ENCODE peak calls at places on chromosomes 12 and 14, in seven cellular contexts. U is stomach; M is GM23248; B is endodermal cell; D is CD8-positive, alpha-beta T cell; I is body of pancreas; N is upper lobe of right lung. R is an unnamed sample. For H3K4me1, the result is how much of the 10 kb centered on the place peaks cover.

GRCh38 chr12:91774471-91774921 is 371.1 kb downstream of the BTG1 start:
- DNase-seq in B (no peak), N (no peak), M (peak), D (no peak), I (peak), U (no peak), R (peak)

GRCh38 chr14:95993768-95994592 is 45.2 kb upstream of the C14orf132 start:
- DNase-seq in U (no peak), D (peak), B (peak), M (peak), N (no peak), I (peak), R (no peak)

GRCh38 chr12:55610598-55610997 is 26.1 kb upstream of the OR10P1 start:
- DNase-seq in M (no peak), N (no peak), B (no peak), U (no peak), D (no peak), I (no peak), R (no peak)

GRCh38 chr12:49619286-49619685 is 4.1 kb upstream of the PRPF40B start:
- DNase-seq in U (no peak), I (no peak), M (peak), N (no peak), B (no peak), D (no peak), R (peak)

GRCh38 chr12:12807970-12808702 is 5.0 kb upstream of the DDX47 start:
- DNase-seq in I (no peak), M (peak), N (no peak), U (peak), D (peak), B (no peak), R (no peak)

GRCh38 chr12:54608786-54609185 is 20.3 kb upstream of the PPP1R1A start:
- DNase-seq in N (no peak), U (no peak), M (no peak), B (no peak), I (no peak), D (no peak), R (no peak)

GRCh38 chr12:8661751-8662150 is 875 bp downstream of the MFAP5 start:
- DNase-seq in M (no peak), B (no peak), I (no peak), U (no peak), D (no peak), N (no peak), R (no peak)

GRCh38 chr14:91858536-91859275 is 8.6 kb downstream of the TC2N start:
- DNase-seq in M (peak), N (no peak), D (no peak), I (no peak), B (peak), U (no peak), R (peak)

DNA sequence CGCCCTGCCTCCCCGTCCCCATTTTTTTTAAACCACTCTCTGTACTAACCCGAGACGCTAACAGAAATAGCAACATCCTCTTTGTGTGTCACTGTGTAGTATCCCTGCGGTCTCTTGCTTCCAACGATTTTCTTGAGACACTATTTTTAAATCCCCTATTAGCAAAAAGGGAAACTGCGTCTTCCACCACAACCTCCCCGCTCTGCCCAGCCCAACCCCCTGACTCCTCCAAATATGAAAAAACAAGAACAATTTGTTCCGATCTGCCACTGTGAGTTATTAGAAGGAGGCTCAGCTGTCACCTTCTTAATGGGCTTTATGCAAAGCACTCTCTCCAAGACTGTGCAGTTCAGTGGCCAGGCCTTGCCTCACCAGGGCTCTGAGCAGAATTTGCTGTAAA is 76.3 kb downstream of the MAP1LC3B2 start:
- DNase-seq in U (no peak), D (no peak), I (no peak), N (no peak), M (no peak), B (no peak), R (no peak)
- H3K4me1 ChIP-seq in U (under half), D (under half), I (half or more), N (under half), M (under half), B (under half), R (under half)

DNA sequence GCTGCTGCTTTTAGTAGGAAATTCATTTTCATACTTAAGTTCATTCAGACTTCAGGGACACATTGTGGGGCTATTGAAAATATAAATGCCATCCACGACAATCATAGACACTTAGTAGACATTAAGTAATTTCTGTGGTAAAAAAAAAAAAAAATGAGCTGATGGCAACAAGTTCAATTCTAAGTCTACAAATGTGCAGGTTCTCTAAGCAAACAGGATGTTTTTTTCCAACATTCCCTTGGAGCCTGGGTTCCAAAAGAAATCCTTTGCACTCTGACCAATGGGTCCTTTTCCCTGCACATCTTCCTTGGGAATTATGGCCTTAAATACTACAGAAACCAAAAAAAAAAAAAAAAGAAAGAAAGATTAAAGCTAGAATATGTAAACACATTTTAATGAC is 175.6 kb upstream of the HIF1A start:
- DNase-seq in B (no peak), I (no peak), M (no peak), U (no peak), D (no peak), N (no peak), R (no peak)
- H3K4me1 ChIP-seq in B (under half), I (half or more), M (under half), U (under half), D (half or more), N (under half), R (under half)

GRCh38 chr14:52922059-52922458 is 28.8 kb downstream of the FERMT2 start:
- DNase-seq in B (peak), M (no peak), I (no peak), D (no peak), N (no peak), U (no peak), R (no peak)
- H3K4me1 ChIP-seq in B (under half), M (half or more), I (under half), D (under half), N (half or more), U (under half), R (under half)

DNA sequence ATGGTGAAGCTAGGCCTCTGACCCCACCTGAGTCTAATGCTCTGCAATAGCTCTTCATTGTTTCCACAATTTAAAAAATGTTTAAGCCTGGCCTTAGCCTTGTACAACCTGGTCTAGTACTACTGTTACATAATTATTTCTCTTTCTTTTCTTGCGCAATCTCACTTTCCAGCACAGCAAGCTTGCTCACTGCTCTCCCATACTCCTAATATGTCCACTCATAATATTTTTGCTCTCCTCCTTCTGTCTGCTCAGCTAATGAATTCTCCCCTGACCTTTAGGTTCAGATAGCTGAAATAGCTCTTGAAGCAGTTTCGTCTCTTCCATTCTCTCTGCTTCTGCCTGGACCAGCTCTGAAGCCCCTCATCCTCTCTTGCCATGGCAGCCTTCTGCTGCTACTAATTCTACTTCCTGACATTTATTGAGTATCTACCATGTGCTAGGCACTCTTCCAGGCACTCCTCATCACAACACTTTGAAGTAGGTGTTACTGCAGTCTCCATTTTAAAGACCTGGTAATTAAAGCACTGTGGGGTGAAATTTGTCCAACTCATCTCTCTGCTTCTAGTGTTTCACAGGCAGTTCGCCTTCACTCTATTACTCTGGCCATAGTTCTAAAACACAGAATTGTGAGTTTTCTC is 2.8 kb upstream of the SLC48A1 start:
- DNase-seq in D (no peak), B (no peak), U (no peak), N (no peak), I (no peak), M (peak), R (no peak)
- H3K4me1 ChIP-seq in D (under half), B (under half), U (under half), N (under half), I (under half), M (under half), R (half or more)

GRCh38 chr14:104749958-104750529 is 2.9 kb upstream of the SIVA1 start:
- DNase-seq in D (no peak), I (no peak), U (no peak), M (peak), B (no peak), N (no peak), R (no peak)
- H3K4me1 ChIP-seq in D (under half), I (under half), U (half or more), M (under half), B (under half), N (under half), R (under half)

DNA sequence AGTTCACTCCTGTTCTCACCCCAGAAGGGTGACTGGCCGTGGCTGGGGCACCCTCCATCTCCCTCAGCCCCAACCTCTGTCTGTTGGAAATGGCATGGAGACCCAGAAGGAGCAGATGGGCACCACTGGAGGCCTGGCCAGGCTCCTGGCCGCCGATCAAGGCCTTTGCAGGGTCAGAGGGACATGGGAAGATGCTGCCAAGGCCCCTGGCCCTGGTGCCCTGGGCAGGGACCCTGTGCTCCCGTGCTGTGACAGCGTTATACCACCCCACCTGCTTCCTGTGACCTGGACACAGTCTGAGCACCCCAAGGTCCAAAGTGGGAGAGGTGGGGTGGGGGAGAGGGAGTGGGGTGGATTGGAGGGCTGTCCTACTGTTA is 3.5 kb downstream of the INF2 start:
- DNase-seq in I (no peak), M (no peak), B (no peak), U (no peak), D (no peak), N (no peak), R (no peak)
- H3K4me1 ChIP-seq in I (under half), M (under half), B (under half), U (half or more), D (half or more), N (half or more), R (under half)

R was measured in PC-9.